ENCODE peak calls at places on chromosome 11, in ten cellular contexts. B, N, E, A, R, Y, W, Q, X and O are unnamed samples.

GRCh38 chr11:73240190-73240781 is 22.2 kb downstream of the P2RY2 start:
- DNase-seq in Y (no peak), X (no peak), E (no peak), R (no peak), N (no peak), A (no peak), W (no peak), Q (no peak), B (no peak), O (no peak)

GRCh38 chr11:79092791-79093313 is 348.0 kb downstream of the TENM4 start:
- DNase-seq in B (no peak), N (no peak), Y (no peak), W (peak), R (no peak), X (no peak), Q (peak), A (no peak), E (peak), O (no peak)

GRCh38 chr11:76637491-76638266 is 32.9 kb downstream of the LRRC32 start:
- DNase-seq in A (no peak), X (no peak), Q (peak), N (no peak), B (no peak), W (no peak), R (no peak), Y (no peak), E (no peak), O (no peak)

GRCh38 chr11:60852639-60853468 is 2.9 kb downstream of the PTGDR2 start:
- DNase-seq in W (no peak), E (no peak), B (no peak), X (no peak), N (no peak), Q (no peak), R (no peak), A (no peak), Y (no peak), O (no peak)

GRCh38 chr11:30585892-30586250 is 282 bp downstream of the MPPED2 start:
- DNase-seq in W (no peak), Q (peak), R (no peak), E (no peak), N (no peak), X (no peak), B (no peak), Y (peak), A (peak), O (no peak)

GRCh38 chr11:77590194-77590591 is 440 bp downstream of the AQP11 start:
- DNase-seq in X (peak), R (no peak), W (peak), E (no peak), A (peak), B (no peak), Y (peak), N (peak), Q (peak), O (peak)

GRCh38 chr11:72738199-72739141 is 13.7 kb downstream of the ARAP1 start:
- DNase-seq in B (no peak), E (peak), W (peak), N (no peak), A (no peak), Q (peak), Y (no peak), R (no peak), X (no peak), O (no peak)

GRCh38 chr11:61417670-61418069 is 12.1 kb downstream of the CPSF7 start:
- DNase-seq in W (no peak), N (no peak), A (no peak), B (no peak), X (no peak), Q (no peak), Y (no peak), E (peak), R (no peak), O (no peak)

GRCh38 chr11:24509114-24509513 is 12.3 kb downstream of the LUZP2 start:
- DNase-seq in Q (no peak), A (no peak), N (no peak), W (no peak), X (no peak), B (no peak), R (no peak), Y (no peak), E (no peak), O (no peak)

GRCh38 chr11:9692696-9693095 is 28.8 kb downstream of the SWAP70 start:
- DNase-seq in W (no peak), A (no peak), B (no peak), E (peak), X (no peak), Q (peak), N (no peak), R (no peak), Y (no peak), O (no peak)

GRCh38 chr11:64859542-64860414 is 15.3 kb upstream of the CDC42BPG start:
- DNase-seq in R (no peak), E (peak), Y (no peak), B (no peak), W (no peak), Q (peak), X (no peak), N (no peak), A (no peak), O (peak)

GRCh38 chr11:128054323-128054910 is 532.9 kb downstream of the ETS1 start:
- DNase-seq in N (no peak), Y (no peak), B (no peak), R (no peak), W (no peak), E (no peak), A (no peak), Q (no peak), X (no peak), O (no peak)

GRCh38 chr11:80900265-80900664 is 1459.4 kb upstream of the TENM4 start:
- DNase-seq in E (no peak), R (no peak), X (no peak), N (no peak), B (no peak), W (no peak), Y (no peak), A (no peak), Q (no peak), O (no peak)

GRCh38 chr11:10601722-10602281 is 33.3 kb upstream of the LYVE1 start:
- DNase-seq in E (no peak), X (no peak), Y (no peak), W (peak), N (no peak), Q (no peak), R (no peak), B (no peak), A (no peak), O (no peak)

GRCh38 chr11:115083129-115083823 is 404.9 kb downstream of the NXPE2 start:
- DNase-seq in W (no peak), Y (no peak), X (no peak), E (no peak), Q (no peak), R (no peak), N (no peak), B (no peak), A (peak), O (no peak)

GRCh38 chr11:70036971-70037882 is 40.9 kb upstream of the ANO1 start:
- DNase-seq in E (no peak), X (no peak), B (no peak), W (no peak), N (no peak), Q (no peak), R (no peak), A (no peak), Y (no peak), O (no peak)

GRCh38 chr11:64074239-64074638 is 38.5 kb downstream of the FLRT1 start:
- DNase-seq in E (no peak), N (no peak), A (no peak), W (peak), R (no peak), B (no peak), Y (no peak), X (no peak), Q (no peak), O (peak)

GRCh38 chr11:66415423-66415822 is 5.4 kb upstream of the NPAS4 start:
- DNase-seq in N (no peak), X (no peak), E (no peak), Q (no peak), R (no peak), W (no peak), B (no peak), Y (no peak), A (no peak), O (no peak)

GRCh38 chr11:36300651-36301050 is 4.6 kb downstream of the PRR5L start:
- DNase-seq in B (no peak), A (no peak), Q (no peak), Y (no peak), W (no peak), X (no peak), E (no peak), R (no peak), N (no peak), O (no peak)

GRCh38 chr11:27471067-27471587 is 1.5 kb downstream of the LGR4 start:
- DNase-seq in Y (no peak), N (no peak), B (no peak), Q (no peak), A (no peak), W (no peak), R (no peak), X (no peak), E (no peak), O (no peak)

GRCh38 chr11:32433249-32434115 is 1.9 kb downstream of the WT1 start:
- DNase-seq in B (no peak), Y (no peak), E (no peak), N (no peak), X (no peak), Q (no peak), R (no peak), A (no peak), W (no peak), O (no peak)

GRCh38 chr11:12812849-12813248 is 138.6 kb downstream of the TEAD1 start:
- DNase-seq in B (no peak), A (no peak), N (no peak), E (no peak), W (no peak), Y (no peak), Q (no peak), R (no peak), X (no peak), O (no peak)

GRCh38 chr11:76599041-76600013 is 71.2 kb downstream of the LRRC32 start:
- DNase-seq in A (no peak), N (no peak), W (no peak), B (no peak), E (no peak), R (no peak), Y (no peak), Q (no peak), X (no peak), O (no peak)

GRCh38 chr11:122423283-122423682 is 232.2 kb upstream of the UBASH3B start:
- DNase-seq in A (no peak), X (no peak), B (no peak), Q (no peak), Y (no peak), N (no peak), R (no peak), W (no peak), E (no peak), O (no peak)

GRCh38 chr11:64233913-64234839 is at the start of gene VEGFB:
- DNase-seq in Q (peak), W (peak), N (peak), Y (peak), B (peak), R (peak), A (no peak), X (peak), E (no peak), O (peak)

GRCh38 chr11:1672613-1673400 is 24.2 kb upstream of the KRTAP5-6 start:
- DNase-seq in Q (no peak), W (no peak), R (no peak), X (no peak), B (no peak), E (no peak), N (no peak), A (no peak), Y (no peak), O (no peak)

GRCh38 chr11:60809691-60810090 is 24.6 kb downstream of the MS4A10 start:
- DNase-seq in A (no peak), E (no peak), Q (no peak), W (no peak), N (no peak), B (no peak), X (no peak), Y (no peak), R (no peak), O (no peak)

GRCh38 chr11:1219446-1219835 is 3.4 kb upstream of the MUC5B start:
- DNase-seq in W (no peak), Q (no peak), A (no peak), X (no peak), N (no peak), B (no peak), Y (no peak), R (no peak), E (no peak), O (no peak)

GRCh38 chr11:13782395-13783080 is 114.1 kb downstream of the FAR1 start:
- DNase-seq in E (no peak), Y (no peak), Q (no peak), B (no peak), R (no peak), W (no peak), A (no peak), X (no peak), N (no peak), O (no peak)

GRCh38 chr11:83063073-83063754 is 8.5 kb downstream of the RAB30 start:
- DNase-seq in A (no peak), Y (no peak), W (no peak), E (peak), Q (peak), B (no peak), N (no peak), R (no peak), X (no peak), O (no peak)

GRCh38 chr11:65454311-65454695 is 31.7 kb downstream of the NEAT1 start:
- DNase-seq in A (no peak), R (no peak), N (no peak), Q (no peak), B (no peak), W (no peak), E (no peak), Y (no peak), X (no peak), O (no peak)

GRCh38 chr11:6365659-6366058 is 24.6 kb upstream of the SMPD1 start:
- DNase-seq in R (no peak), B (no peak), W (no peak), E (no peak), Q (no peak), Y (no peak), A (no peak), X (no peak), N (no peak), O (no peak)

GRCh38 chr11:104570088-104570701 is 328.1 kb downstream of the CASP12 start:
- DNase-seq in Q (no peak), R (no peak), A (no peak), W (no peak), B (no peak), N (no peak), Y (no peak), E (no peak), X (no peak), O (no peak)

GRCh38 chr11:45543808-45544422 is 121.5 kb downstream of the CHST1 start:
- DNase-seq in W (no peak), Q (no peak), X (no peak), N (no peak), Y (no peak), E (no peak), B (no peak), R (no peak), A (peak), O (no peak)

GRCh38 chr11:77413850-77414249 is 60.0 kb downstream of the PAK1 start:
- DNase-seq in A (no peak), E (no peak), W (no peak), Y (no peak), Q (no peak), B (no peak), N (no peak), R (no peak), X (no peak), O (no peak)